ENCODE peak calls at places on chromosomes 2 and 18, in five cellular contexts. T is stomach, K is uterus, M is heart left ventricle, X is sigmoid colon. D is an unnamed sample.

GRCh38 chr2:10208736-10209135 is 86.2 kb downstream of the RRM2 start:
- DNase-seq in X (no peak), K (no peak), M (no peak), T (no peak), D (no peak)

GRCh38 chr2:2827237-2827636 is 496.2 kb upstream of the MYT1L start:
- DNase-seq in X (no peak), K (no peak), M (no peak), T (peak; percentile 16), D (peak; percentile 16)

GRCh38 chr2:12507295-12507694 is 209.4 kb upstream of the TRIB2 start:
- DNase-seq in T (no peak), M (no peak), X (no peak), K (no peak), D (no peak)

GRCh38 chr18:70672581-70672980 is 383.7 kb downstream of the SOCS6 start:
- DNase-seq in X (no peak), T (no peak), M (no peak), K (no peak), D (no peak)

GRCh38 chr2:199704358-199705238 is 146.4 kb downstream of the FTCDNL1 start:
- DNase-seq in X (no peak), M (no peak), K (no peak), T (no peak), D (no peak)

GRCh38 chr2:221791840-221792239 is 219.7 kb upstream of the EPHA4 start:
- DNase-seq in M (no peak), K (no peak), T (no peak), X (no peak), D (no peak)

GRCh38 chr2:121210691-121211090 is 74.3 kb downstream of the TFCP2L1 start:
- DNase-seq in K (no peak), M (peak; percentile 53), T (peak; percentile 93), X (no peak), D (peak; percentile 72)

GRCh38 chr2:43318791-43319190 is 92.4 kb upstream of the ZFP36L2 start:
- DNase-seq in T (no peak), M (no peak), K (no peak), X (no peak), D (no peak)

GRCh38 chr18:46039967-46040746 is 31.9 kb downstream of the PSTPIP2 start:
- DNase-seq in X (no peak), K (no peak), M (no peak), T (no peak), D (no peak)

GRCh38 chr2:152447897-152448296 is 112.9 kb downstream of the FMNL2 start:
- DNase-seq in T (no peak), X (no peak), M (no peak), K (no peak), D (no peak)

GRCh38 chr2:111140815-111141214 is 20.1 kb downstream of the BCL2L11 start:
- DNase-seq in T (no peak), X (no peak), K (no peak), M (no peak), D (no peak)

GRCh38 chr2:26913599-26914285 is 56.7 kb upstream of the MAPRE3 start:
- DNase-seq in T (no peak), M (no peak), K (no peak), X (no peak), D (no peak)

GRCh38 chr2:217218269-217219140 is 358.6 kb upstream of the TNP1 start:
- DNase-seq in M (peak; percentile 33), T (no peak), K (no peak), X (no peak), D (no peak)

GRCh38 chr2:138359532-138359931 is 142.0 kb upstream of the SPOPL start:
- DNase-seq in X (no peak), T (no peak), M (no peak), K (no peak), D (no peak)

GRCh38 chr2:212766921-212767320 is 228.3 kb upstream of the ERBB4 start:
- DNase-seq in K (no peak), T (no peak), X (no peak), M (no peak), D (no peak)

GRCh38 chr2:133841905-133842304 is 273.6 kb upstream of the NCKAP5 start:
- DNase-seq in T (no peak), K (no peak), M (peak; percentile 55), X (no peak), D (no peak)

GRCh38 chr18:51438797-51439350 is 241.4 kb upstream of the MEX3C start:
- DNase-seq in K (no peak), M (no peak), X (no peak), T (no peak), D (no peak)

GRCh38 chr18:22324191-22325131 is 93.3 kb downstream of the CTAGE1 start:
- DNase-seq in K (peak; percentile 53), X (no peak), M (peak; percentile 90), T (peak; percentile 60), D (no peak)

GRCh38 chr2:178225011-178225817 is 30.9 kb downstream of the OSBPL6 start:
- DNase-seq in X (no peak), K (no peak), M (no peak), T (no peak), D (no peak)

GRCh38 chr2:17620280-17620679 is 79.8 kb downstream of the VSNL1 start:
- DNase-seq in K (no peak), T (no peak), M (peak; percentile 74), X (no peak), D (no peak)

GRCh38 chr18:44680271-44681038 is at the start of gene SETBP1:
- DNase-seq in K (peak; percentile 87), X (peak; percentile 93), M (peak; percentile 82), T (peak; percentile 76), D (peak; percentile 81)

GRCh38 chr2:209771474-209772292 is at the start of gene UNC80:
- DNase-seq in X (peak; percentile 64), M (peak; percentile 65), T (peak; percentile 62), K (no peak), D (peak; percentile 57)

GRCh38 chr2:230575640-230576324 is 136.9 kb upstream of the CAB39 start:
- DNase-seq in K (no peak), M (no peak), X (no peak), T (no peak), D (no peak)

GRCh38 chr2:118539290-118539689 is 308.2 kb downstream of the EN1 start:
- DNase-seq in T (no peak), K (no peak), X (no peak), M (no peak), D (no peak)

GRCh38 chr18:74702951-74703350 is 105.3 kb downstream of the ZNF407 start:
- DNase-seq in M (no peak), T (no peak), K (no peak), X (no peak), D (no peak)

GRCh38 chr2:15675456-15676195 is 84.0 kb downstream of the DDX1 start:
- DNase-seq in K (no peak), X (no peak), M (no peak), T (no peak), D (no peak)

GRCh38 chr2:95006661-95007060 is 18.8 kb upstream of the MAL start:
- DNase-seq in T (no peak), M (no peak), X (no peak), K (no peak), D (no peak)

GRCh38 chr2:217724436-217724835 is 278.4 kb downstream of the TNS1 start:
- DNase-seq in M (no peak), X (no peak), K (no peak), T (no peak), D (no peak)

GRCh38 chr2:47334356-47335136 is 68.4 kb upstream of the MSH2 start:
- DNase-seq in K (no peak), X (no peak), T (no peak), M (no peak), D (no peak)

GRCh38 chr2:20451346-20451745 is 4.5 kb downstream of the RHOB start:
- DNase-seq in K (peak; percentile 21), M (no peak), T (peak; percentile 24), X (peak; percentile 53), D (no peak)

GRCh38 chr2:20453087-20453486 is 6.2 kb downstream of the RHOB start:
- DNase-seq in M (no peak), X (peak; percentile 56), K (peak; percentile 14), T (peak; percentile 11), D (no peak)

GRCh38 chr2:20451761-20452499 is 5.1 kb downstream of the RHOB start:
- DNase-seq in X (peak; percentile 67), K (peak; percentile 19), T (peak; percentile 21), M (no peak), D (peak; percentile 7)

GRCh38 chr2:20454036-20454981 is 7.4 kb downstream of the RHOB start:
- DNase-seq in K (peak; percentile 12), X (peak; percentile 61), T (peak; percentile 23), M (no peak), D (no peak)

DNA sequence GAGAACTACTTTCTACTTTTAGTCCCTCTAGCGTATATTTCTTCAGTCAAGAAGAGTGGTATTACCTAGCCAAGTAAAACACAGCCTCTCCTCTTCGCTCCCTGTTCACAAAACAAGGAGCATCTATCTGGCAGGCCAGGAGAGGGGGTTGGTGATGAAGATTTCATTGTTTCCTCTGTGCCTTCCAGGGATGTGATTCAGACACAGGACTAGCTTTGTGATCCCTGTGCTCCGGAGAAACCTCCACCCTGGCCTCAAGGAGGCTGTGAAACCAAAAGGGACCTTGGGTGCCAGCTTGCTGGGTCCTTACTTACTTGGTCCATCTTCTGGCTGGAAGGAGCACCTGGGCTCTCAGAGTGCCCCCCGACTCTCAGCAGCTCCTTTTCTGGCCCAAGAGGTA is 5.7 kb downstream of the RHOB start:
- DNase-seq in X (peak; percentile 82), T (peak; percentile 27), K (peak; percentile 58), M (no peak), D (no peak)
- TF ChIP-seq CTCF in X (no peak), T (no peak), K (no peak), M (no peak), D (no peak)

DNA sequence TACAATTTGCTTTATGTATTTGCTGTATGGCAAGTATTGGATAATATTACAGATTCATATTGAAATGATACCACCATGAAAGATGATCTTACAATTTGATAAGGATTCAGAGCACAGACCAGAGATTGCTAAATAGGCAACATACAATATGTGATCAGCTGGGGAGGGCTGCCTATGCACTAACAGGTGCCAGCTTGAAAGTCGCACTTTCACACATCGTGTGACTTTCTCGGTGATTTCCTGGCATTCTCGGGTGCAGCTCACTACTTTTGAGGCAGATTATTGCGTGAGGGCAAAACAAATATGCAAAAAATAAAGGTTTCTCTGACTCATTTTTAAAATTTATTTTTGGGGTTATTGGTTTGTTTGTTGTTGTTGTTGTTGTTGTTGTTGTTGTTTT is 36.0 kb downstream of the RBMS1 start:
- DNase-seq in M (no peak), T (no peak), X (no peak), K (no peak), D (no peak)
- H3K4me1 ChIP-seq in M (peaks cover 69% of the 10 kb centered on the region), T (peaks cover 18% of the 10 kb centered on the region), X (peaks cover 52% of the 10 kb centered on the region), K (no peaks in the 10 kb centered on the region), D (no peaks in the 10 kb centered on the region)

DNA sequence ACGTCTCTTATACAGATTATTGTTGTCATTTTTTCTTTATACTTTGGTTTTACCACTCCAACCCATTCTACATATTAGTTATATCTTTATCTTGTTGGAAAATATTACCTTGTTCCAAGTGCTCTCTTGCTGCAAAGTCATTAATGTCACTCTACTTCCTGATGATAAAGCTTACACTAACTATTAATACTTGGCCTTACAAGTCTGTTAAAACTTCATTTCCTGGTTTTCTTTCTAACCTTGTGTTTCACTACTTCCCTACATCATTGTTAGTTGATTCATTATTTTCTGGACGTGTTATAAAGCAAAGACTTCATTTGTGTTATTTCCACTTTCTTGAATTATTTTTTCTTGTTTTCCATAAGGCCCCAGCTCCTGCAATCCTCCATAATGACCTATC is 382.6 kb upstream of the CDH20 start:
- DNase-seq in M (no peak), K (no peak), T (no peak), X (no peak), D (no peak)
- TF ChIP-seq POLR2A in M (no peak), K (no peak), T (no peak), X (no peak), D (no peak)

GRCh38 chr2:183359867-183360266 is 235.6 kb downstream of the NUP35 start:
- DNase-seq in M (no peak), T (no peak), X (no peak), K (no peak), D (no peak)
- TF ChIP-seq CTCF in M (no peak), T (no peak), X (no peak), K (no peak), D (no peak)

D was measured in Peyer's patch.